ENCODE peak calls at places on chromosomes 11 and 22, in four cellular contexts. Z is stimulated activated CD4-positive, alpha-beta T cell treated with anti-CD3 and anti-CD28 coated beads, TNF-alpha, amount 100 ng/mL, for 4 hours; I is activated naive CD4-positive, alpha-beta T cell treated with anti-CD3 and anti-CD28 coated beads, Interleukin-2, amount 10 ng/mL, durations not matched to agents 7 days and 5 days; U is NCI-H1694. N is an unnamed sample.

GRCh38 chr22:19723165-19723989 is at the start of gene GP1BB:
- DNase-seq in Z (no peak), I (peak), U (no peak), N (no peak)

GRCh38 chr22:29136715-29137700 is 64.2 kb downstream of the KREMEN1 start:
- DNase-seq in Z (no peak), I (no peak), U (peak), N (no peak)

GRCh38 chr11:46237248-46238077 is 40.0 kb upstream of the CREB3L1 start:
- DNase-seq in Z (peak), I (peak), U (no peak), N (peak)

GRCh38 chr11:114321621-114322257 is 25.5 kb downstream of the NNMT start:
- DNase-seq in Z (no peak), I (no peak), U (no peak), N (no peak)

GRCh38 chr11:44601471-44602370 is 36.3 kb downstream of the CD82 start:
- DNase-seq in Z (no peak), I (no peak), U (no peak), N (no peak)

GRCh38 chr11:121564948-121565684 is 112.3 kb upstream of the SORL1-AS1 start:
- DNase-seq in Z (no peak), I (no peak), U (no peak), N (no peak)

GRCh38 chr22:46732513-46732912 is 5.5 kb downstream of the CERK start:
- DNase-seq in Z (no peak), I (no peak), U (no peak), N (no peak)

GRCh38 chr22:48919187-48919590 is 908.5 kb downstream of the BRD1 start:
- DNase-seq in Z (no peak), I (no peak), U (peak), N (peak)

GRCh38 chr11:79332017-79332416 is 108.8 kb downstream of the TENM4 start:
- DNase-seq in Z (no peak), I (no peak), U (no peak), N (no peak)

GRCh38 chr22:22407061-22407460 is 101.5 kb downstream of the ZNF280B start:
- DNase-seq in Z (no peak), I (no peak), U (no peak), N (no peak)

GRCh38 chr11:122804796-122805195 is 33.5 kb upstream of the CRTAM start:
- DNase-seq in Z (no peak), I (no peak), U (no peak), N (no peak)

GRCh38 chr11:28619870-28620540 is 511.8 kb downstream of the METTL15 start:
- DNase-seq in Z (no peak), I (no peak), U (no peak), N (peak)

GRCh38 chr22:49827307-49827852 is 293 bp downstream of the BRD1 start:
- DNase-seq in Z (no peak), I (peak), U (no peak), N (no peak)

GRCh38 chr11:76660533-76661305 is 9.8 kb downstream of the LRRC32 start:
- DNase-seq in Z (no peak), I (no peak), U (no peak), N (no peak)

GRCh38 chr22:27859336-27859735 is 57.8 kb upstream of the MN1 start:
- DNase-seq in Z (no peak), I (no peak), U (no peak), N (no peak)

GRCh38 chr11:102534261-102534872 is 3.8 kb upstream of the MMP7 start:
- DNase-seq in Z (no peak), I (no peak), U (no peak), N (no peak)

GRCh38 chr11:4054643-4055042 is 40.0 kb upstream of the RRM1 start:
- DNase-seq in Z (no peak), I (no peak), U (no peak), N (no peak)

GRCh38 chr11:117374316-117374715 is 46.7 kb downstream of the CEP164 start:
- DNase-seq in Z (no peak), I (no peak), U (peak), N (no peak)

GRCh38 chr22:26406118-26406517 is 22.9 kb upstream of the ASPHD2 start:
- DNase-seq in Z (no peak), I (no peak), U (no peak), N (no peak)

GRCh38 chr22:18042685-18043084 is 18.3 kb upstream of the MICAL3 start:
- DNase-seq in Z (no peak), I (no peak), U (no peak), N (no peak)

GRCh38 chr11:107780136-107780535 is 68.3 kb upstream of the SLN start:
- DNase-seq in Z (no peak), I (no peak), U (no peak), N (no peak)

GRCh38 chr22:44449061-44449682 is 48.9 kb downstream of the RTL6 start:
- DNase-seq in Z (no peak), I (no peak), U (no peak), N (no peak)

GRCh38 chr11:113628912-113629311 is 77.2 kb downstream of the TMPRSS5 start:
- DNase-seq in Z (no peak), I (no peak), U (no peak), N (no peak)

GRCh38 chr22:39486951-39487825 is 14.9 kb upstream of the MIEF1 start:
- DNase-seq in Z (no peak), I (no peak), U (no peak), N (no peak)

GRCh38 chr22:36435516-36436415 is 45.7 kb downstream of the TXN2 start:
- DNase-seq in Z (peak), I (peak), U (no peak), N (no peak)

GRCh38 chr11:64786308-64786707 is 8.0 kb upstream of the SF1 start:
- DNase-seq in Z (no peak), I (peak), U (no peak), N (no peak)

N was measured in NCI-H526 treated with DMSO at 0.1 percent for 48 hours.